ENCODE peak calls at places on chromosome 13, in eight cellular contexts. H, C, E, W, M, L, Z and Q are unnamed samples.

GRCh38 chr13:88656751-88657150 is 985.6 kb downstream of the SLITRK5 start:
- DNase-seq in H (no peak), C (no peak), E (no peak), W (no peak), M (no peak), L (no peak), Z (no peak), Q (no peak)

GRCh38 chr13:48232420-48233096 is 448 bp upstream of the ITM2B start:
- DNase-seq in H (no peak), C (peak; percentile 40), E (no peak), W (peak; percentile 35), M (no peak), L (no peak), Z (no peak), Q (no peak)

GRCh38 chr13:74288361-74288911 is 154.2 kb upstream of the KLF12 start:
- DNase-seq in H (no peak), C (no peak), E (peak; percentile 32), W (peak; percentile 33), M (peak; percentile 21), L (peak; percentile 35), Z (peak; percentile 9), Q (no peak)

GRCh38 chr13:31437975-31438374 is 238.2 kb downstream of the B3GLCT start:
- DNase-seq in H (no peak), C (no peak), E (no peak), W (no peak), M (peak; percentile 9), L (no peak), Z (no peak), Q (no peak)

GRCh38 chr13:112688560-112689497 is 1.0 kb upstream of the ATP11A start:
- DNase-seq in H (no peak), C (no peak), E (no peak), W (peak; percentile 40), M (no peak), L (no peak), Z (no peak), Q (no peak)

GRCh38 chr13:80012281-80012680 is 328.6 kb downstream of the SPRY2 start:
- DNase-seq in H (no peak), C (no peak), E (no peak), W (no peak), M (no peak), L (no peak), Z (no peak), Q (no peak)

GRCh38 chr13:28100149-28101121 is at the start of gene FLT3:
- DNase-seq in H (no peak), C (no peak), E (no peak), W (peak; percentile 37), M (peak; percentile 55), L (peak; percentile 18), Z (peak; percentile 48), Q (no peak)

GRCh38 chr13:98239156-98240076 is 62.3 kb upstream of the RNF113B start:
- DNase-seq in H (no peak), C (no peak), E (no peak), W (no peak), M (no peak), L (no peak), Z (no peak), Q (no peak)

GRCh38 chr13:113976711-113977684 is 3.1 kb upstream of the C13orf46 start:
- DNase-seq in H (no peak), C (peak; percentile 72), E (peak; percentile 17), W (no peak), M (peak; percentile 35), L (no peak), Z (no peak), Q (peak; percentile 37)

GRCh38 chr13:99129050-99129449 is 71.6 kb upstream of the UBAC2 start:
- DNase-seq in H (no peak), C (no peak), E (no peak), W (no peak), M (no peak), L (no peak), Z (no peak), Q (no peak)

GRCh38 chr13:54787754-54788153 is 1759.1 kb downstream of the OLFM4 start:
- DNase-seq in H (no peak), C (no peak), E (no peak), W (no peak), M (no peak), L (no peak), Z (no peak), Q (no peak)

GRCh38 chr13:27016871-27017270 is 154.7 kb downstream of the USP12 start:
- DNase-seq in H (no peak), C (no peak), E (no peak), W (no peak), M (no peak), L (no peak), Z (no peak), Q (no peak)

GRCh38 chr13:95745289-95745688 is 68.3 kb downstream of the DNAJC3 start:
- DNase-seq in H (no peak), C (no peak), E (no peak), W (no peak), M (no peak), L (no peak), Z (no peak), Q (no peak)

GRCh38 chr13:32040052-32040642 is 8.6 kb downstream of the FRY start:
- DNase-seq in H (no peak), C (no peak), E (no peak), W (no peak), M (no peak), L (no peak), Z (no peak), Q (no peak)

GRCh38 chr13:40490086-40490723 is 176.2 kb downstream of the FOXO1 start:
- DNase-seq in H (no peak), C (no peak), E (no peak), W (peak; percentile 33), M (no peak), L (no peak), Z (no peak), Q (no peak)

GRCh38 chr13:64723735-64724134 is 2506.4 kb downstream of the PCDH9 start:
- DNase-seq in H (no peak), C (peak; percentile 47), E (no peak), W (no peak), M (peak; percentile 90), L (no peak), Z (no peak), Q (peak; percentile 87)

GRCh38 chr13:113723400-113724015 is 35.5 kb upstream of the TMEM255B start:
- DNase-seq in H (no peak), C (no peak), E (no peak), W (no peak), M (no peak), L (no peak), Z (no peak), Q (no peak)

GRCh38 chr13:92365904-92366303 is 860.7 kb upstream of the GPC6 start:
- DNase-seq in H (no peak), C (no peak), E (no peak), W (no peak), M (no peak), L (no peak), Z (no peak), Q (no peak)

GRCh38 chr13:60329221-60329983 is 67.6 kb upstream of the TDRD3 start:
- DNase-seq in H (peak; percentile 54), C (no peak), E (no peak), W (peak; percentile 34), M (peak; percentile 14), L (no peak), Z (peak; percentile 38), Q (no peak)

GRCh38 chr13:43303040-43303729 is 279.8 kb downstream of the DNAJC15 start:
- DNase-seq in H (peak; percentile 54), C (no peak), E (peak; percentile 41), W (peak; percentile 78), M (peak; percentile 23), L (peak; percentile 57), Z (peak; percentile 42), Q (no peak)

GRCh38 chr13:44311011-44311481 is 62.6 kb upstream of the SERP2 start:
- DNase-seq in H (no peak), C (peak; percentile 93), E (peak; percentile 39), W (peak; percentile 70), M (peak; percentile 94), L (no peak), Z (no peak), Q (no peak)

GRCh38 chr13:47945738-47946137 is 55.3 kb downstream of the SUCLA2 start:
- DNase-seq in H (no peak), C (no peak), E (no peak), W (no peak), M (peak; percentile 19), L (no peak), Z (no peak), Q (peak; percentile 58)

GRCh38 chr13:41925014-41925413 is 35.9 kb downstream of the VWA8 start:
- DNase-seq in H (no peak), C (no peak), E (no peak), W (no peak), M (no peak), L (no peak), Z (no peak), Q (no peak)
- H3K27me3 ChIP-seq in H (no peaks in the 10 kb centered on the region), C (no peaks in the 10 kb centered on the region), E (no peaks in the 10 kb centered on the region), W (no peaks in the 10 kb centered on the region), M (no peaks in the 10 kb centered on the region), L (no peaks in the 10 kb centered on the region), Z (no peaks in the 10 kb centered on the region), Q (no peaks in the 10 kb centered on the region)

DNA sequence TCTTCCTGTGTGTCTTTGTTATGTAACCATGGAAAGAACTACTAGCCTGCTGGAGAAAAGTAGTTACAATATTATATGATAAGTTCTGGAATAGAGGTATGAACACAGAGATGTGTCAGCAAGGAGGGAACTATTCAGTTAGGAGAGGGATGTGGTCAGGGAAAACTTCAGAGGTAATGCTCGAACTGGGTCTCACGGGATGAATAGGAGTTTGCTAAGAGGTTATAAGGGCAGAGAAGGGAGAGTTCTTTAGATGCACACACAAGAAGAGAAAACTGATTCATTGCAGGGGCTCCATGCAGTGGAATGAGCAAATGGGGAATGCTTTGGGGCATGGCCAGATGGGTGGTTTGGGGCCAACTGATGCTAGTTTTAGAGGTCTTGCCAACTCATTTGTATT is 46.0 kb upstream of the SIAH3 start:
- DNase-seq in H (no peak), C (no peak), E (no peak), W (no peak), M (no peak), L (no peak), Z (no peak), Q (no peak)
- H3K4me3 ChIP-seq in H (no peak overlapping the region), C (no peak overlapping the region), E (no peak overlapping the region), W (no peak overlapping the region), M (no peak overlapping the region), L (no peak overlapping the region), Z (no peak overlapping the region), Q (no peak overlapping the region)

GRCh38 chr13:101384929-101385328 is 31.4 kb downstream of the NALCN start:
- DNase-seq in H (no peak), C (no peak), E (no peak), W (no peak), M (no peak), L (no peak), Z (no peak), Q (no peak)

GRCh38 chr13:101382701-101383100 is 33.6 kb downstream of the NALCN start:
- DNase-seq in H (no peak), C (no peak), E (no peak), W (no peak), M (no peak), L (no peak), Z (no peak), Q (no peak)

GRCh38 chr13:101383595-101383994 is 32.7 kb downstream of the NALCN start:
- DNase-seq in H (no peak), C (no peak), E (no peak), W (no peak), M (no peak), L (no peak), Z (no peak), Q (no peak)

GRCh38 chr13:101382086-101382485 is 34.2 kb downstream of the NALCN start:
- DNase-seq in H (no peak), C (no peak), E (no peak), W (no peak), M (no peak), L (no peak), Z (no peak), Q (no peak)
- H3K27me3 ChIP-seq in H (no peaks in the 10 kb centered on the region), C (no peaks in the 10 kb centered on the region), E (no peaks in the 10 kb centered on the region), W (no peaks in the 10 kb centered on the region), M (no peaks in the 10 kb centered on the region), L (no peaks in the 10 kb centered on the region), Z (no peaks in the 10 kb centered on the region), Q (no peaks in the 10 kb centered on the region)

GRCh38 chr13:71067164-71067815 is 799.7 kb downstream of the DACH1 start:
- DNase-seq in H (no peak), C (no peak), E (no peak), W (no peak), M (no peak), L (no peak), Z (no peak), Q (no peak)
- H3K4me3 ChIP-seq in H (no peak overlapping the region), C (no peak overlapping the region), E (no peak overlapping the region), W (no peak overlapping the region), M (no peak overlapping the region), L (no peak overlapping the region), Z (no peak overlapping the region), Q (no peak overlapping the region)